ENCODE peak calls at places on chromosomes 11 and 22, in four cellular contexts. D is neural crest cell; A is activated naive CD4-positive, alpha-beta T cell; S is epithelial cell of esophagus. N is an unnamed sample.

GRCh38 chr22:48975886-48976285 is 851.8 kb downstream of the BRD1 start:
- DNase-seq in D (no peak), A (no peak), S (no peak), N (no peak)

GRCh38 chr11:72229336-72229924 is 4.9 kb downstream of the INPPL1 start:
- DNase-seq in A (no peak), S (no peak), D (no peak), N (no peak)

GRCh38 chr11:27124514-27125264 is 84.1 kb downstream of the BBOX1 start:
- DNase-seq in A (no peak), S (peak), D (no peak), N (no peak)

GRCh38 chr11:57360991-57361390 is 20.0 kb downstream of the PRG3 start:
- DNase-seq in A (no peak), D (no peak), S (no peak), N (no peak)

GRCh38 chr22:33940741-33941140 is 20.5 kb upstream of the LARGE1 start:
- DNase-seq in A (no peak), S (no peak), D (no peak), N (no peak)

GRCh38 chr22:19537941-19538488 is 13.8 kb upstream of the CLDN5 start:
- DNase-seq in A (no peak), D (no peak), S (no peak), N (no peak)

GRCh38 chr11:46382644-46383403 is 1.4 kb downstream of the MDK start:
- DNase-seq in S (peak), D (no peak), A (no peak), N (no peak)

GRCh38 chr22:50201191-50202129 is 649 bp downstream of the SELENOO start:
- DNase-seq in S (peak), A (no peak), D (no peak), N (no peak)

GRCh38 chr11:82775736-82776346 is 42.2 kb upstream of the FAM181B start:
- DNase-seq in A (no peak), D (peak), S (peak), N (peak)

GRCh38 chr11:26473216-26474194 is 98.6 kb downstream of the MUC15 start:
- DNase-seq in S (no peak), D (no peak), A (no peak), N (no peak)

GRCh38 chr22:46036558-46037408 is 59.8 kb upstream of the WNT7B start:
- DNase-seq in S (peak), D (no peak), A (no peak), N (peak)

GRCh38 chr11:67272327-67273259 is 6.3 kb downstream of the GRK2 start:
- DNase-seq in D (no peak), S (no peak), A (no peak), N (no peak)

GRCh38 chr11:118915941-118916841 is 9.5 kb downstream of the BCL9L start:
- DNase-seq in A (no peak), S (no peak), D (no peak), N (no peak)

N was measured in NT2/D1.